ENCODE peak calls at places on chromosomes 1 and 21, in four cellular contexts. L is NCI-H1436, R is fibroblast of the conjunctiva, Z is left colon. V is an unnamed sample.

GRCh38 chr21:29149771-29150425 is 19.5 kb downstream of the MAP3K7CL start:
- DNase-seq in R (no peak), L (no peak), Z (no peak), V (peak)

GRCh38 chr1:39849203-39849602 is 34.1 kb downstream of the TRIT1 start:
- DNase-seq in R (no peak), Z (no peak), L (no peak), V (no peak)

GRCh38 chr1:170149241-170149640 is 3.5 kb downstream of the NTMT2 start:
- DNase-seq in R (no peak), L (no peak), Z (no peak), V (no peak)

GRCh38 chr1:40983286-40983685 is 3.8 kb downstream of the CTPS1 start:
- DNase-seq in Z (no peak), R (no peak), L (no peak), V (no peak)

GRCh38 chr1:219130536-219130935 is 43.1 kb upstream of the LYPLAL1 start:
- DNase-seq in Z (no peak), R (no peak), L (no peak), V (no peak)

GRCh38 chr1:58005212-58005611 is 541.3 kb downstream of the OMA1 start:
- DNase-seq in R (no peak), Z (no peak), L (no peak), V (no peak)

GRCh38 chr1:186082235-186082937 is 292.7 kb downstream of the TPR start:
- DNase-seq in Z (peak), L (peak), R (peak), V (no peak)

GRCh38 chr1:217717959-217718358 is 86.8 kb downstream of the SPATA17 start:
- DNase-seq in L (no peak), R (no peak), Z (no peak), V (no peak)

GRCh38 chr21:44965251-44966022 is 25.6 kb downstream of the SLX9 start:
- DNase-seq in R (no peak), Z (no peak), L (no peak), V (peak)

GRCh38 chr1:91018006-91018405 is 3.8 kb downstream of the ZNF644 start:
- DNase-seq in Z (no peak), L (no peak), R (no peak), V (no peak)

GRCh38 chr1:226248091-226248490 is 24.6 kb downstream of the MIXL1 start:
- DNase-seq in R (peak), Z (no peak), L (no peak), V (no peak)

GRCh38 chr1:4830756-4831155 is 176.3 kb downstream of the AJAP1 start:
- DNase-seq in L (no peak), R (no peak), Z (no peak), V (no peak)

GRCh38 chr1:65528104-65528503 is 107.6 kb downstream of the LEPR start:
- DNase-seq in Z (no peak), L (no peak), R (no peak), V (no peak)

GRCh38 chr21:22575165-22575584 is 1577.0 kb downstream of the NCAM2 start:
- DNase-seq in L (no peak), Z (no peak), R (no peak), V (no peak)

V was measured in AG04450.